ENCODE peak calls at places on chromosome 14, in six cellular contexts. P is HL-60, S is GM12878, H is SK-N-SH, Y is K562, Q is H1. R is an unnamed sample.

GRCh38 chr14:36520601-36521525 is 831 bp upstream of the NKX2-1 start:
- DNase-seq in S (no peak), Q (no peak), H (peak), P (no peak), Y (peak), R (peak)

GRCh38 chr14:58637391-58638230 is at the start of gene DACT1:
- DNase-seq in H (peak), S (no peak), Q (no peak), Y (peak), P (no peak), R (no peak)

GRCh38 chr14:97179573-97179972 is 382.4 kb downstream of the VRK1 start:
- DNase-seq in P (no peak), Y (no peak), S (no peak), Q (no peak), H (no peak), R (no peak)

GRCh38 chr14:90678846-90679362 is 137.3 kb downstream of the TTC7B start:
- DNase-seq in S (no peak), H (no peak), Q (no peak), P (no peak), Y (no peak), R (no peak)

GRCh38 chr14:29354446-29354845 is 573.2 kb downstream of the PRKD1 start:
- DNase-seq in S (no peak), P (no peak), H (no peak), Q (no peak), Y (no peak), R (no peak)

GRCh38 chr14:93778856-93779629 is 9.2 kb downstream of the PRIMA1 start:
- DNase-seq in P (no peak), Y (no peak), H (no peak), S (no peak), Q (no peak), R (no peak)

GRCh38 chr14:44505588-44505987 is 1.5 kb downstream of the FSCB start:
- DNase-seq in Q (no peak), H (no peak), S (no peak), Y (no peak), P (no peak), R (no peak)

GRCh38 chr14:93299831-93300230 is 33.0 kb downstream of the BTBD7 start:
- DNase-seq in P (no peak), Y (no peak), H (no peak), Q (no peak), S (no peak), R (no peak)

GRCh38 chr14:104110491-104111209 is 25.1 kb downstream of the ASPG start:
- DNase-seq in H (peak), S (no peak), Y (no peak), P (no peak), Q (no peak), R (no peak)

GRCh38 chr14:53156238-53156637 is 3.1 kb upstream of the DDHD1 start:
- DNase-seq in Q (no peak), H (no peak), S (no peak), Y (no peak), P (no peak), R (no peak)

GRCh38 chr14:77208266-77208978 is 26.8 kb downstream of the TMEM63C start:
- DNase-seq in H (peak), Y (peak), P (no peak), Q (peak), S (no peak), R (peak)

GRCh38 chr14:21098892-21099595 is 589 bp upstream of the ZNF219 start:
- DNase-seq in H (peak), Y (no peak), S (no peak), Q (no peak), P (no peak), R (no peak)

GRCh38 chr14:40784860-40785259 is 821.8 kb upstream of the LRFN5 start:
- DNase-seq in S (no peak), P (no peak), Q (no peak), H (no peak), Y (no peak), R (no peak)

GRCh38 chr14:39265741-39266588 is 32.2 kb downstream of the MIA2 start:
- DNase-seq in Q (no peak), P (peak), S (no peak), Y (no peak), H (no peak), R (no peak)

GRCh38 chr14:57352771-57353170 is 37.6 kb upstream of the NAA30 start:
- DNase-seq in S (no peak), H (no peak), P (no peak), Y (no peak), Q (no peak), R (no peak)

GRCh38 chr14:31881531-31882310 is 195.4 kb upstream of the ARHGAP5 start:
- DNase-seq in H (no peak), P (no peak), S (no peak), Y (no peak), Q (no peak), R (no peak)

GRCh38 chr14:80202888-80203562 is 8.3 kb downstream of the DIO2 start:
- DNase-seq in H (peak), Y (peak), P (peak), Q (peak), S (no peak), R (peak)

GRCh38 chr14:100810861-100811461 is 15.0 kb upstream of the MEG3 start:
- DNase-seq in P (no peak), Y (no peak), H (no peak), Q (no peak), S (no peak), R (no peak)

GRCh38 chr14:65462411-65462810 is 49.9 kb downstream of the FUT8 start:
- DNase-seq in P (no peak), Y (no peak), Q (no peak), H (no peak), S (peak), R (no peak)

GRCh38 chr14:61565836-61566536 is 129.3 kb upstream of the HIF1A start:
- DNase-seq in Y (no peak), H (no peak), Q (no peak), P (no peak), S (no peak), R (no peak)

GRCh38 chr14:84566109-84566508 is 963.8 kb upstream of the FLRT2 start:
- DNase-seq in Y (no peak), Q (no peak), S (no peak), P (no peak), H (no peak), R (no peak)

GRCh38 chr14:79656496-79656895 is 554.8 kb downstream of the DIO2 start:
- DNase-seq in Y (no peak), Q (no peak), H (no peak), S (no peak), P (no peak), R (no peak)

GRCh38 chr14:60565211-60565610 is 56.3 kb downstream of the SIX6 start:
- DNase-seq in S (no peak), Y (no peak), Q (no peak), P (no peak), H (no peak), R (no peak)

GRCh38 chr14:31510222-31510621 is 22.4 kb upstream of the GPR33 start:
- DNase-seq in Q (no peak), P (no peak), H (peak), S (no peak), Y (peak), R (peak)

GRCh38 chr14:70086685-70087379 is 101.9 kb downstream of the SLC8A3 start:
- DNase-seq in S (no peak), H (peak), Y (peak), Q (no peak), P (no peak), R (peak)

GRCh38 chr14:92409069-92409468 is 86.1 kb downstream of the SLC24A4 start:
- DNase-seq in Q (no peak), Y (no peak), H (no peak), S (no peak), P (peak), R (no peak)

GRCh38 chr14:71130491-71131179 is 223.4 kb downstream of the PCNX1 start:
- DNase-seq in Y (no peak), P (no peak), Q (no peak), S (peak), H (no peak), R (no peak)

GRCh38 chr14:24631749-24632335 is 2.1 kb downstream of the GZMB start:
- DNase-seq in S (no peak), H (no peak), Q (no peak), P (no peak), Y (no peak), R (no peak)

GRCh38 chr14:68841030-68841809 is 48.4 kb upstream of the ZFP36L1 start:
- DNase-seq in S (no peak), P (no peak), Y (no peak), Q (no peak), H (no peak), R (no peak)
- TF ChIP-seq GABPA in S (no peak), P (no peak), Y (no peak), Q (no peak), H (no peak), R (no peak)

GRCh38 chr14:34766060-34766459 is 51.7 kb upstream of the CFL2 start:
- DNase-seq in S (no peak), Q (no peak), H (no peak), Y (no peak), P (no peak), R (no peak)
- TF ChIP-seq GABPA in S (no peak), Q (no peak), H (no peak), Y (no peak), P (no peak), R (no peak)

DNA sequence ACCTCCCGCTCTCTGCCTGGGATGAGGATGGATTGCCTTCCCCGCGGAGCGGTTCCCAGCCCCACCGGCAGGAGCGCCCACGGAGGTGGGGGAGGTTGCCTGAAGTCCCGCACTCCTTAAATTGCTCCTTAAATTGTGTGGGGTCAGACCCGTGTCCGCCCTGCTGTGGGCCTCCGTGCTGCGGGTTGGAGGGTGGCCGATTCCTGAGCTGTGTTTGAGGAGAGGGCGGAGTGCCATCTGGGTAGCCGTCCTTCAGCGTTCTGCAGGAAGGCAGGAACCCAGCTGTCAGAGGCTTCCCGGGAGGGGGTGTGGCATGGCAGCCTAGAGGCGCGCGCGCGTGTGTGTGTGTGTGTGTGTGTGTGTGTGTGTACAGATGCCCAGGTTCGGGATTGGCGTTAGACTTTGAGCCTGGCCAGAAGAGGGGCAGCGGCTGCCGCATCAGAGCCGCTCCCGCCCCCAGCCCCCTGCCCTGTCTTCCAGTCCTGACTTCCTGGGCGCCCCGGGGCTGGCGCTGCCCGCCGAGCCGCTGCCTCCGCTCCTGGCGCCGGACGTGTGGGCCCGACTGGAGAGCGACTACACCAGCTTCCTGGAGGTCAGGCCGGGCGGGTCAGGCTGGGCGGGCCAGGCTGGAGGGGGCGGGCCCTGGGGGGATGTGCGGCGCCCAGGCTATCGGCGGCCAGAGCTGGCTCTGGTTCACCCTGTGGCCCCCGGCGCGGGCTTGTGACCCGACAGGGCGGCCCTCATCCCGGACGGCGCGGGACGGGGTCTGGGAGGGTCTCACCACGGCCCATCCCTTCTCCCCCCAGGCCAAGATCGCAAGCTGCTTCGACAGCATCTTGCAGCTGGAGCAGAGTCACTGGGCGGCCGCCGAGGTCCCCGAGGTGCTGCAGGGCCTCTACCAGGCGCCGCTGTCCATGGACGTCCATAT is 9.2 kb downstream of the EXOC3L4 start:
- DNase-seq in P (no peak), S (no peak), H (peak), Y (no peak), Q (no peak), R (peak)
- TF ChIP-seq GABPA in P (no peak), S (no peak), H (no peak), Y (no peak), Q (no peak), R (no peak)

DNA sequence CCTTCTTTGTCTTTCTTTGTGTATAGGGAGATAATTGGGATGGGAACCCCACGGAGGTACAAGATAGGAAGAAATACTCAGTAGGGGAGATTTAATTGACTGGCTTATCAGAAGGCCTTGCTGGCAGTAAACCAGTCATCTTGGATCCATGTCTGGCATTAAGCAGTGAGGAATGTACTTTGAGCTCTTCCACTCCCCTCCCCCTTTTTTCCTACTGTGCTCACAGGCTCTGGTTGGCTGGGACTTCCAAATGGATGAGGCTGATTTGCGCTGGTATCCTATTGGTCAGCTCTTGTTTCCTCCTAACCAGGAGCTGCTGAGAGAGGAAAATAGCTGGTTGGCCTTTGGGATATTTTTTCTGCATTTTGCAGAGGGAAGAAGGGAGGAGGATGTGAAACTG is 24.7 kb downstream of the NGDN start:
- DNase-seq in Y (no peak), Q (no peak), S (no peak), P (no peak), H (peak), R (peak)
- TF ChIP-seq GABPA in Y (no peak), Q (no peak), S (no peak), P (no peak), H (no peak), R (no peak)

GRCh38 chr14:82778008-82778407 is 1244.4 kb upstream of the SEL1L start:
- DNase-seq in P (no peak), S (no peak), H (no peak), Q (no peak), Y (no peak), R (no peak)
- TF ChIP-seq GABPA in P (no peak), S (no peak), H (no peak), Q (no peak), Y (no peak), R (no peak)

R was measured in HepG2.